ENCODE peak calls at places on chromosomes 7 and 10, in seven cellular contexts. One of them, this sample, is unnamed.

GRCh38 chr10:77482072-77482471 is 155.5 kb downstream of the KCNMA1 start:
- DNase-seq in sciatic nerve: no peak
- DNase-seq in body of pancreas: no peak
- DNase-seq in T-helper 1 cell: no peak
- DNase-seq in gastrocnemius medialis: no peak
- DNase-seq in BE2C: no peak
- DNase-seq in stimulated activated CD4-positive, alpha-beta T cell treated with anti-CD3 and anti-CD28 coated beads, Interleukin-1b, Interleukin-23, amount 100 ng/mL, for 48 hours: no peak
- DNase-seq in this sample: no peak

GRCh38 chr10:125002423-125003145 is 60.7 kb downstream of the ZRANB1 start:
- DNase-seq in sciatic nerve: peak
- DNase-seq in BE2C: no peak
- DNase-seq in T-helper 1 cell: no peak
- DNase-seq in stimulated activated CD4-positive, alpha-beta T cell treated with anti-CD3 and anti-CD28 coated beads, Interleukin-1b, Interleukin-23, amount 100 ng/mL, for 48 hours: no peak
- DNase-seq in gastrocnemius medialis: peak
- DNase-seq in body of pancreas: peak
- DNase-seq in this sample: no peak

GRCh38 chr10:61397175-61397986 is 55.8 kb downstream of the TMEM26 start:
- DNase-seq in BE2C: no peak
- DNase-seq in body of pancreas: no peak
- DNase-seq in T-helper 1 cell: no peak
- DNase-seq in sciatic nerve: no peak
- DNase-seq in stimulated activated CD4-positive, alpha-beta T cell treated with anti-CD3 and anti-CD28 coated beads, Interleukin-1b, Interleukin-23, amount 100 ng/mL, for 48 hours: no peak
- DNase-seq in gastrocnemius medialis: no peak
- DNase-seq in this sample: peak

GRCh38 chr10:8221481-8221880 is 167.0 kb downstream of the GATA3 start:
- DNase-seq in body of pancreas: no peak
- DNase-seq in sciatic nerve: peak
- DNase-seq in stimulated activated CD4-positive, alpha-beta T cell treated with anti-CD3 and anti-CD28 coated beads, Interleukin-1b, Interleukin-23, amount 100 ng/mL, for 48 hours: no peak
- DNase-seq in T-helper 1 cell: no peak
- DNase-seq in gastrocnemius medialis: no peak
- DNase-seq in BE2C: no peak
- DNase-seq in this sample: peak

GRCh38 chr7:155270876-155271275 is 26.8 kb upstream of the INSIG1 start:
- DNase-seq in stimulated activated CD4-positive, alpha-beta T cell treated with anti-CD3 and anti-CD28 coated beads, Interleukin-1b, Interleukin-23, amount 100 ng/mL, for 48 hours: no peak
- DNase-seq in T-helper 1 cell: no peak
- DNase-seq in BE2C: no peak
- DNase-seq in gastrocnemius medialis: no peak
- DNase-seq in sciatic nerve: no peak
- DNase-seq in body of pancreas: no peak
- DNase-seq in this sample: no peak

GRCh38 chr7:106543221-106543757 is 117.7 kb downstream of the CCDC71L start:
- DNase-seq in stimulated activated CD4-positive, alpha-beta T cell treated with anti-CD3 and anti-CD28 coated beads, Interleukin-1b, Interleukin-23, amount 100 ng/mL, for 48 hours: no peak
- DNase-seq in gastrocnemius medialis: no peak
- DNase-seq in T-helper 1 cell: no peak
- DNase-seq in body of pancreas: no peak
- DNase-seq in sciatic nerve: no peak
- DNase-seq in BE2C: no peak
- DNase-seq in this sample: no peak

GRCh38 chr10:132443605-132443997 is 46.6 kb downstream of the PWWP2B start:
- DNase-seq in stimulated activated CD4-positive, alpha-beta T cell treated with anti-CD3 and anti-CD28 coated beads, Interleukin-1b, Interleukin-23, amount 100 ng/mL, for 48 hours: peak
- DNase-seq in body of pancreas: no peak
- DNase-seq in sciatic nerve: no peak
- DNase-seq in gastrocnemius medialis: no peak
- DNase-seq in T-helper 1 cell: peak
- DNase-seq in BE2C: no peak
- DNase-seq in this sample: peak

GRCh38 chr10:93745411-93746065 is 12.2 kb upstream of the LGI1 start:
- DNase-seq in stimulated activated CD4-positive, alpha-beta T cell treated with anti-CD3 and anti-CD28 coated beads, Interleukin-1b, Interleukin-23, amount 100 ng/mL, for 48 hours: no peak
- DNase-seq in sciatic nerve: no peak
- DNase-seq in body of pancreas: no peak
- DNase-seq in T-helper 1 cell: no peak
- DNase-seq in BE2C: peak
- DNase-seq in gastrocnemius medialis: no peak
- DNase-seq in this sample: peak

GRCh38 chr7:19145429-19146201 is 394 bp upstream of the FERD3L start:
- DNase-seq in T-helper 1 cell: no peak
- DNase-seq in sciatic nerve: no peak
- DNase-seq in gastrocnemius medialis: no peak
- DNase-seq in stimulated activated CD4-positive, alpha-beta T cell treated with anti-CD3 and anti-CD28 coated beads, Interleukin-1b, Interleukin-23, amount 100 ng/mL, for 48 hours: no peak
- DNase-seq in BE2C: no peak
- DNase-seq in body of pancreas: no peak
- DNase-seq in this sample: no peak

GRCh38 chr10:18959369-18959768 is 89.2 kb upstream of the MALRD1 start:
- DNase-seq in T-helper 1 cell: no peak
- DNase-seq in gastrocnemius medialis: no peak
- DNase-seq in body of pancreas: no peak
- DNase-seq in sciatic nerve: no peak
- DNase-seq in stimulated activated CD4-positive, alpha-beta T cell treated with anti-CD3 and anti-CD28 coated beads, Interleukin-1b, Interleukin-23, amount 100 ng/mL, for 48 hours: no peak
- DNase-seq in BE2C: no peak
- DNase-seq in this sample: no peak

GRCh38 chr10:11212686-11213085 is 195.0 kb downstream of the CELF2 start:
- DNase-seq in body of pancreas: no peak
- DNase-seq in sciatic nerve: no peak
- DNase-seq in stimulated activated CD4-positive, alpha-beta T cell treated with anti-CD3 and anti-CD28 coated beads, Interleukin-1b, Interleukin-23, amount 100 ng/mL, for 48 hours: no peak
- DNase-seq in gastrocnemius medialis: no peak
- DNase-seq in T-helper 1 cell: no peak
- DNase-seq in BE2C: no peak
- DNase-seq in this sample: no peak

GRCh38 chr7:38367301-38367700 is 93.9 kb upstream of the TARP start:
- DNase-seq in stimulated activated CD4-positive, alpha-beta T cell treated with anti-CD3 and anti-CD28 coated beads, Interleukin-1b, Interleukin-23, amount 100 ng/mL, for 48 hours: peak
- DNase-seq in T-helper 1 cell: no peak
- DNase-seq in gastrocnemius medialis: no peak
- DNase-seq in sciatic nerve: no peak
- DNase-seq in BE2C: no peak
- DNase-seq in body of pancreas: no peak
- DNase-seq in this sample: no peak

GRCh38 chr7:27962250-27962649 is 218.3 kb downstream of the JAZF1 start:
- DNase-seq in BE2C: no peak
- DNase-seq in gastrocnemius medialis: no peak
- DNase-seq in stimulated activated CD4-positive, alpha-beta T cell treated with anti-CD3 and anti-CD28 coated beads, Interleukin-1b, Interleukin-23, amount 100 ng/mL, for 48 hours: no peak
- DNase-seq in T-helper 1 cell: no peak
- DNase-seq in sciatic nerve: no peak
- DNase-seq in body of pancreas: no peak
- DNase-seq in this sample: no peak

GRCh38 chr7:158995514-158995913 is 139.2 kb downstream of the DYNC2I1 start:
- DNase-seq in body of pancreas: no peak
- DNase-seq in sciatic nerve: no peak
- DNase-seq in T-helper 1 cell: no peak
- DNase-seq in BE2C: no peak
- DNase-seq in stimulated activated CD4-positive, alpha-beta T cell treated with anti-CD3 and anti-CD28 coated beads, Interleukin-1b, Interleukin-23, amount 100 ng/mL, for 48 hours: no peak
- DNase-seq in gastrocnemius medialis: no peak
- DNase-seq in this sample: no peak

GRCh38 chr7:128812514-128813168 is 17.6 kb upstream of the FLNC start:
- DNase-seq in sciatic nerve: no peak
- DNase-seq in gastrocnemius medialis: peak
- DNase-seq in BE2C: no peak
- DNase-seq in T-helper 1 cell: no peak
- DNase-seq in stimulated activated CD4-positive, alpha-beta T cell treated with anti-CD3 and anti-CD28 coated beads, Interleukin-1b, Interleukin-23, amount 100 ng/mL, for 48 hours: no peak
- DNase-seq in body of pancreas: peak
- DNase-seq in this sample: no peak

GRCh38 chr10:99234067-99234738 is 1.4 kb downstream of the HPSE2 start:
- DNase-seq in stimulated activated CD4-positive, alpha-beta T cell treated with anti-CD3 and anti-CD28 coated beads, Interleukin-1b, Interleukin-23, amount 100 ng/mL, for 48 hours: peak
- DNase-seq in T-helper 1 cell: no peak
- DNase-seq in BE2C: no peak
- DNase-seq in sciatic nerve: peak
- DNase-seq in body of pancreas: no peak
- DNase-seq in gastrocnemius medialis: no peak
- DNase-seq in this sample: peak

GRCh38 chr10:42753126-42753506 is 29.5 kb upstream of the BMS1 start:
- DNase-seq in sciatic nerve: peak
- DNase-seq in gastrocnemius medialis: peak
- DNase-seq in body of pancreas: peak
- DNase-seq in BE2C: peak
- DNase-seq in T-helper 1 cell: peak
- DNase-seq in stimulated activated CD4-positive, alpha-beta T cell treated with anti-CD3 and anti-CD28 coated beads, Interleukin-1b, Interleukin-23, amount 100 ng/mL, for 48 hours: peak
- DNase-seq in this sample: peak

GRCh38 chr10:70293169-70293813 is 9.5 kb upstream of the NPFFR1 start:
- DNase-seq in sciatic nerve: no peak
- DNase-seq in stimulated activated CD4-positive, alpha-beta T cell treated with anti-CD3 and anti-CD28 coated beads, Interleukin-1b, Interleukin-23, amount 100 ng/mL, for 48 hours: no peak
- DNase-seq in gastrocnemius medialis: no peak
- DNase-seq in BE2C: no peak
- DNase-seq in T-helper 1 cell: no peak
- DNase-seq in body of pancreas: no peak
- DNase-seq in this sample: no peak

GRCh38 chr7:52463341-52463740 is 572.1 kb upstream of the POM121L12 start:
- DNase-seq in body of pancreas: no peak
- DNase-seq in T-helper 1 cell: no peak
- DNase-seq in stimulated activated CD4-positive, alpha-beta T cell treated with anti-CD3 and anti-CD28 coated beads, Interleukin-1b, Interleukin-23, amount 100 ng/mL, for 48 hours: no peak
- DNase-seq in BE2C: no peak
- DNase-seq in gastrocnemius medialis: no peak
- DNase-seq in sciatic nerve: no peak
- DNase-seq in this sample: peak

GRCh38 chr10:86344281-86344680 is 22.3 kb downstream of the GRID1 start:
- DNase-seq in sciatic nerve: peak
- DNase-seq in stimulated activated CD4-positive, alpha-beta T cell treated with anti-CD3 and anti-CD28 coated beads, Interleukin-1b, Interleukin-23, amount 100 ng/mL, for 48 hours: no peak
- DNase-seq in body of pancreas: no peak
- DNase-seq in gastrocnemius medialis: no peak
- DNase-seq in T-helper 1 cell: no peak
- DNase-seq in BE2C: no peak
- DNase-seq in this sample: no peak

GRCh38 chr10:44313706-44314307 is 71.1 kb downstream of the CXCL12 start:
- DNase-seq in gastrocnemius medialis: no peak
- DNase-seq in BE2C: peak
- DNase-seq in body of pancreas: no peak
- DNase-seq in stimulated activated CD4-positive, alpha-beta T cell treated with anti-CD3 and anti-CD28 coated beads, Interleukin-1b, Interleukin-23, amount 100 ng/mL, for 48 hours: no peak
- DNase-seq in sciatic nerve: no peak
- DNase-seq in T-helper 1 cell: no peak
- DNase-seq in this sample: no peak

GRCh38 chr10:6207658-6208057 is 4.9 kb downstream of the PFKFB3 start:
- DNase-seq in gastrocnemius medialis: no peak
- DNase-seq in T-helper 1 cell: no peak
- DNase-seq in stimulated activated CD4-positive, alpha-beta T cell treated with anti-CD3 and anti-CD28 coated beads, Interleukin-1b, Interleukin-23, amount 100 ng/mL, for 48 hours: no peak
- DNase-seq in BE2C: no peak
- DNase-seq in body of pancreas: no peak
- DNase-seq in sciatic nerve: no peak
- DNase-seq in this sample: no peak

GRCh38 chr7:97043281-97043680 is 18.6 kb upstream of the DLX5 start:
- DNase-seq in body of pancreas: no peak
- DNase-seq in gastrocnemius medialis: no peak
- DNase-seq in BE2C: no peak
- DNase-seq in T-helper 1 cell: no peak
- DNase-seq in stimulated activated CD4-positive, alpha-beta T cell treated with anti-CD3 and anti-CD28 coated beads, Interleukin-1b, Interleukin-23, amount 100 ng/mL, for 48 hours: no peak
- DNase-seq in sciatic nerve: no peak
- DNase-seq in this sample: no peak

GRCh38 chr10:100882681-100883321 is 30.0 kb upstream of the SLF2 start:
- DNase-seq in stimulated activated CD4-positive, alpha-beta T cell treated with anti-CD3 and anti-CD28 coated beads, Interleukin-1b, Interleukin-23, amount 100 ng/mL, for 48 hours: no peak
- DNase-seq in BE2C: no peak
- DNase-seq in gastrocnemius medialis: no peak
- DNase-seq in T-helper 1 cell: no peak
- DNase-seq in body of pancreas: no peak
- DNase-seq in sciatic nerve: peak
- DNase-seq in this sample: peak

GRCh38 chr10:26725837-26726727 is 28.6 kb downstream of the PDSS1 start:
- DNase-seq in gastrocnemius medialis: peak
- DNase-seq in body of pancreas: peak
- DNase-seq in sciatic nerve: peak
- DNase-seq in BE2C: peak
- DNase-seq in T-helper 1 cell: peak
- DNase-seq in stimulated activated CD4-positive, alpha-beta T cell treated with anti-CD3 and anti-CD28 coated beads, Interleukin-1b, Interleukin-23, amount 100 ng/mL, for 48 hours: no peak
- DNase-seq in this sample: peak

This sample was measured in lung microvascular endothelial cell.